ENCODE peak calls at places on chromosomes 16 and 17, in eight cellular contexts. D, R, X, W, Z, Y, V and P are unnamed samples.

GRCh38 chr17:40087049-40087794 is 13.2 kb downstream of the NR1D1 start:
- DNase-seq in X (no peak), V (no peak), R (no peak), Z (no peak), Y (no peak), W (no peak), D (no peak), P (no peak)

GRCh38 chr17:1736348-1737281 is 6.1 kb upstream of the SERPINF2 start:
- DNase-seq in R (no peak), V (no peak), D (no peak), Z (no peak), X (peak; percentile 80), Y (no peak), W (peak; percentile 64), P (peak; percentile 54)

GRCh38 chr17:75758131-75758905 is 6.7 kb downstream of the GALK1 start:
- DNase-seq in X (no peak), R (no peak), Z (no peak), D (no peak), Y (no peak), W (no peak), V (no peak), P (no peak)

GRCh38 chr16:18938986-18939385 is 12.8 kb upstream of the SMG1 start:
- DNase-seq in Y (no peak), Z (no peak), D (no peak), W (no peak), R (no peak), X (no peak), V (no peak), P (no peak)

GRCh38 chr16:64167851-64168770 is 953.8 kb downstream of the CDH11 start:
- DNase-seq in Y (no peak), X (no peak), D (no peak), W (no peak), V (no peak), R (no peak), Z (no peak), P (no peak)

GRCh38 chr16:11056090-11056988 is 112.0 kb downstream of the CLEC16A start:
- DNase-seq in X (no peak), V (no peak), Y (no peak), R (no peak), Z (no peak), W (no peak), D (no peak), P (no peak)

GRCh38 chr17:58691701-58692238 is at the start of gene TEX14:
- DNase-seq in V (no peak), Z (no peak), R (no peak), X (no peak), D (no peak), Y (no peak), W (no peak), P (no peak)

GRCh38 chr17:29215717-29216116 is 30.9 kb upstream of the CRYBA1 start:
- DNase-seq in D (no peak), Z (no peak), R (no peak), V (no peak), X (no peak), W (peak; percentile 41), Y (no peak), P (no peak)

GRCh38 chr16:84827131-84827574 is 7.4 kb downstream of the CRISPLD2 start:
- DNase-seq in W (no peak), Y (no peak), X (no peak), V (no peak), R (no peak), D (no peak), Z (no peak), P (no peak)

GRCh38 chr17:52824542-52824941 is 666.0 kb upstream of the CA10 start:
- DNase-seq in W (no peak), Y (no peak), Z (no peak), D (no peak), X (no peak), V (peak; percentile 90), R (no peak), P (no peak)

GRCh38 chr16:82639666-82640336 is 13.0 kb downstream of the CDH13 start:
- DNase-seq in D (peak; percentile 27), V (peak; percentile 76), R (peak; percentile 4), X (peak; percentile 72), Y (no peak), W (peak; percentile 84), Z (peak; percentile 49), P (peak; percentile 31)

GRCh38 chr16:21685034-21685455 is 21.3 kb downstream of the OTOA start:
- DNase-seq in W (no peak), Y (no peak), Z (no peak), R (no peak), D (no peak), V (no peak), X (no peak), P (no peak)

GRCh38 chr17:39732586-39732985 is 2.3 kb upstream of the MIEN1 start:
- DNase-seq in V (no peak), X (no peak), Y (no peak), D (no peak), W (no peak), R (no peak), Z (no peak), P (no peak)

GRCh38 chr16:86083382-86084002 is 184.5 kb downstream of the IRF8 start:
- DNase-seq in V (no peak), X (no peak), Y (no peak), Z (no peak), R (no peak), D (no peak), W (no peak), P (no peak)

GRCh38 chr17:20944014-20944905 is 98.6 kb downstream of the USP22 start:
- DNase-seq in R (peak; percentile 66), W (peak; percentile 51), V (peak; percentile 65), Z (peak; percentile 53), Y (no peak), X (peak; percentile 27), D (no peak), P (no peak)

GRCh38 chr16:59604331-59604730 is 870.2 kb upstream of the GOT2 start:
- DNase-seq in V (no peak), W (no peak), R (no peak), D (no peak), Z (no peak), Y (no peak), X (no peak), P (no peak)

GRCh38 chr16:4945560-4946502 is 8.9 kb upstream of the PPL start:
- DNase-seq in Z (no peak), V (peak; percentile 47), W (peak; percentile 97), Y (no peak), D (no peak), X (no peak), R (peak; percentile 99), P (no peak)

GRCh38 chr17:1713878-1714487 is 3.8 kb upstream of the TLCD2 start:
- DNase-seq in Z (no peak), V (peak; percentile 77), X (no peak), D (no peak), R (peak; percentile 57), W (peak; percentile 65), Y (no peak), P (no peak)

GRCh38 chr16:29925173-29925804 is 737 bp downstream of the KCTD13 start:
- DNase-seq in D (no peak), Z (no peak), V (peak; percentile 26), Y (no peak), W (no peak), X (no peak), R (no peak), P (no peak)

GRCh38 chr17:18102640-18103039 is 5.9 kb upstream of the MYO15A start:
- DNase-seq in Z (peak; percentile 48), W (no peak), Y (no peak), X (no peak), V (no peak), R (no peak), D (no peak), P (no peak)

GRCh38 chr17:67642488-67642887 is 75.2 kb upstream of the NOL11 start:
- DNase-seq in Y (no peak), Z (no peak), W (no peak), X (no peak), D (no peak), R (no peak), V (no peak), P (no peak)

GRCh38 chr17:45971698-45972141 is 27.3 kb upstream of the STH start:
- DNase-seq in Z (no peak), D (no peak), W (no peak), X (no peak), V (no peak), R (no peak), Y (no peak), P (no peak)